ENCODE peak calls at places on chromosomes 2 and 18, in ten cellular contexts. M is prostate gland, D is brain microvascular endothelial cell, W is A549, L is neuronal stem cell, G is breast epithelium, S is neural progenitor cell, Y is sigmoid colon, B is IMR-90, E is epithelial cell of prostate. Q is an unnamed sample.

GRCh38 chr2:74835831-74836674 is 2.1 kb downstream of the HK2 start:
- DNase-seq in W (peak; percentile 84), E (no peak), B (peak; percentile 53), M (no peak), S (peak; percentile 75), G (no peak), Y (no peak), D (no peak), L (peak; percentile 52), Q (no peak)

GRCh38 chr2:188367164-188367563 is 75.5 kb downstream of the GULP1 start:
- DNase-seq in E (no peak), S (no peak), D (no peak), G (no peak), M (no peak), W (no peak), B (no peak), L (no peak), Y (no peak), Q (no peak)

GRCh38 chr2:2699117-2699497 is 368.0 kb upstream of the MYT1L start:
- DNase-seq in D (no peak), Y (no peak), G (no peak), S (peak; percentile 38), E (no peak), W (no peak), L (no peak), B (no peak), M (no peak), Q (no peak)

GRCh38 chr2:36357506-36358316 is 2.1 kb downstream of the CRIM1 start:
- DNase-seq in E (no peak), D (peak; percentile 70), M (peak; percentile 30), Y (peak; percentile 83), B (peak; percentile 85), G (no peak), L (no peak), W (peak; percentile 63), S (peak; percentile 75), Q (no peak)

GRCh38 chr2:71950256-71951066 is 197.2 kb downstream of the CYP26B1 start:
- DNase-seq in M (no peak), E (no peak), L (no peak), D (no peak), S (no peak), B (no peak), G (no peak), Y (peak; percentile 86), W (no peak), Q (no peak)

GRCh38 chr2:142980246-142981068 is 103.0 kb downstream of the KYNU start:
- DNase-seq in Y (no peak), W (peak; percentile 3), S (peak; percentile 20), G (no peak), L (no peak), D (peak; percentile 43), E (no peak), M (no peak), B (peak; percentile 75), Q (no peak)

GRCh38 chr2:197851451-197851850 is 47.1 kb downstream of the PLCL1 start:
- DNase-seq in S (peak; percentile 37), B (peak; percentile 7), M (no peak), D (no peak), G (no peak), E (no peak), W (no peak), Y (no peak), L (no peak), Q (no peak)

GRCh38 chr2:45816273-45816672 is 164.8 kb downstream of the PRKCE start:
- DNase-seq in S (no peak), L (no peak), B (peak; percentile 52), M (peak; percentile 33), Y (peak; percentile 76), G (no peak), D (no peak), W (no peak), E (no peak), Q (peak; percentile 14)

GRCh38 chr2:182038579-182038978 is 52.9 kb downstream of the PPP1R1C start:
- DNase-seq in Y (no peak), W (peak; percentile 10), L (no peak), S (no peak), B (peak; percentile 80), E (peak; percentile 41), G (no peak), M (no peak), D (peak; percentile 49), Q (no peak)

GRCh38 chr18:11567391-11567790 is 42.0 kb upstream of the SLC35G4 start:
- DNase-seq in L (no peak), W (no peak), Y (no peak), G (no peak), S (no peak), M (no peak), B (no peak), D (no peak), E (no peak), Q (no peak)

GRCh38 chr2:66803651-66804050 is 368.7 kb downstream of the MEIS1 start:
- DNase-seq in W (no peak), L (no peak), D (no peak), B (peak; percentile 86), S (no peak), M (no peak), Y (no peak), G (no peak), E (no peak), Q (no peak)

GRCh38 chr2:9771481-9772017 is 71.7 kb upstream of the TAF1B start:
- DNase-seq in B (peak; percentile 80), M (no peak), Y (no peak), G (peak; percentile 47), E (no peak), L (no peak), D (peak; percentile 76), S (peak; percentile 56), W (peak; percentile 74), Q (no peak)

GRCh38 chr18:72700961-72701710 is 157.0 kb upstream of the CBLN2 start:
- DNase-seq in L (no peak), E (no peak), M (no peak), W (no peak), B (peak; percentile 14), D (peak; percentile 2), S (no peak), Y (no peak), G (no peak), Q (no peak)

GRCh38 chr18:12329125-12329698 is 21.2 kb downstream of the TUBB6 start:
- DNase-seq in Y (peak; percentile 55), E (no peak), S (no peak), G (no peak), D (no peak), W (no peak), L (no peak), B (no peak), M (no peak), Q (no peak)

GRCh38 chr2:172457606-172458005 is 30.2 kb downstream of the ITGA6 start:
- DNase-seq in M (no peak), L (no peak), B (peak; percentile 47), Y (no peak), E (no peak), D (no peak), W (no peak), G (no peak), S (no peak), Q (no peak)

GRCh38 chr2:220499281-220499680 is 871.9 kb downstream of the SLC4A3 start:
- DNase-seq in S (peak; percentile 11), L (no peak), D (peak; percentile 80), Y (no peak), M (no peak), G (no peak), E (no peak), B (peak; percentile 80), W (peak; percentile 25), Q (no peak)

GRCh38 chr18:51194604-51195003 is 2.9 kb downstream of the MEX3C start:
- DNase-seq in B (no peak), M (no peak), Y (no peak), D (no peak), W (no peak), E (no peak), S (peak; percentile 8), L (no peak), G (no peak), Q (no peak)

DNA sequence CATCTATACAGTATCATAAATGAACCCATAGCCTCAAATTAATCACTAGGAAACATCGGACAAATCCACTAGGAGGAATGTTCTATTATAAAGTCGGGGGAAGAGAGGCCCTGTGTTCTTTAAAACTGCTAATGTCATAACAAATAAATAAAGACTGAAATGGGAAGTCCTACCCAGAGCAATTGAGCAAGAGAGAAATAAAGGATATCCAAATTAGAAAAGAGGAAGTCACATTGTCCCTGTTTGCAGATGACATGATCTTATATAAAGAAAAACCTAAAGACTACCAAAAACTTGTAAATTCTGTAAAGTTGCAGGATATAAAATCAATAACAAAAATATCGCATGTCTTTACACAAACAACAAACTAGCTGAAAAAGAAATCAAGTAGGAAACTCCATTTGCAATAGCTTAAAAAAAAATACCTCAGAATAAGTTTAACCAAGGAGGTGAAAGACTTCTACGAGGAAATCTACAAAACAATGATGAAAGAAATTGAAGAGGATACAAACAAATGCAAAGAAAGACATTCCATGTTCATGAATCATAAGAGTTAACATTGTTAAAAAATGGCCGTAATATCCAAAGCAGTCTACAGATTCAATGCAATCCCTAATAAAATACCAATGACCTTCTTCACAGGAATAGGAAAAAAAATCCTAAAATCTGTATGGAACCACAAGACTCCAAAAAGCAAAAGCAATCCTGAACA is 30.5 kb downstream of the RTN4 start:
- DNase-seq in D (no peak), L (no peak), S (no peak), Y (no peak), B (no peak), G (no peak), W (no peak), E (no peak), M (no peak), Q (no peak)
- H3K27ac ChIP-seq in D (no peak overlapping the region), L (no peak overlapping the region), S (no peak overlapping the region), Y (peak overlapping the region; percentile 30), B (no peak overlapping the region), G (no peak overlapping the region), W (no peak overlapping the region), E (peak overlapping the region; percentile 47), M (no peak overlapping the region), Q (no peak overlapping the region)

GRCh38 chr2:150705357-150705756 is 217.9 kb upstream of the RND3 start:
- DNase-seq in B (no peak), G (no peak), L (no peak), S (no peak), Y (no peak), D (no peak), M (no peak), E (no peak), W (no peak), Q (no peak)
- H3K27ac ChIP-seq in B (no peak overlapping the region), G (no peak overlapping the region), L (no peak overlapping the region), S (no peak overlapping the region), Y (no peak overlapping the region), D (no peak overlapping the region), M (no peak overlapping the region), E (no peak overlapping the region), W (no peak overlapping the region), Q (no peak overlapping the region)

GRCh38 chr2:112542974-112543760 is 902 bp downstream of the POLR1B start:
- DNase-seq in B (peak; percentile 16), L (no peak), Y (no peak), S (peak; percentile 48), M (no peak), D (no peak), G (no peak), E (no peak), W (peak; percentile 8), Q (no peak)
- H3K27ac ChIP-seq in B (no peak overlapping the region), L (no peak overlapping the region), Y (no peak overlapping the region), S (no peak overlapping the region), M (no peak overlapping the region), D (no peak overlapping the region), G (peak overlapping the region; percentile 92), E (peak overlapping the region; percentile 58), W (peak overlapping the region; percentile 96), Q (peak overlapping the region; percentile 84)

DNA sequence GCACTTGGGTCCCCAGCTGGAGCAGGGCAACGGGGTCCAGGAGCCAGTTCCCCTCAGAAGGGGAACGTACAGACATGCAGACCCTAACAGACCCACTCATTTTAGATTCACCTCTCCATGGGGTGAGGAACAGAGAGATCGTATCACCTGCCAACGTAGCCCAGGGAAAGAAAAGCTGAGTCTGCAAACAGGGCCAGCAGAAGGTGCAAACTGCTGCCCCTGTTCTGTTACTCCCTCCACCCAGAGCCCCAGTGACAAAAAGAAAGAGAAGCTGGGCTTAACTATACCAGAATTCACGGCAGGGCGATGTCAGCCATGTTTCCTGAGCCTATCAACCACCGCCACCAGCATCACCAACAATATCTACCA is 817 bp upstream of the HS1BP3 start:
- DNase-seq in Y (no peak), L (no peak), B (no peak), W (no peak), E (no peak), D (no peak), S (no peak), M (no peak), G (no peak), Q (no peak)
- H3K27ac ChIP-seq in Y (peak overlapping the region; percentile 97), L (no peak overlapping the region), B (no peak overlapping the region), W (peak overlapping the region; percentile 94), E (peak overlapping the region; percentile 53), D (no peak overlapping the region), S (no peak overlapping the region), M (peak overlapping the region; percentile 97), G (peak overlapping the region; percentile 83), Q (peak overlapping the region; percentile 86)

Q was measured in pancreas.